ENCODE peak calls at places on chromosomes 4 and X, in seven cellular contexts. One of them, this sample, is unnamed.

GRCh38 chrX:53262918-53263394 is 18.4 kb downstream of the IQSEC2 start:
- DNase-seq in heart right ventricle: no peak
- DNase-seq in activated effector memory CD4-positive, alpha-beta T cell treated with Interleukin-2 at 50 U/mL for 16 hours: no peak
- DNase-seq in PC-3: peak
- DNase-seq in GM13977: no peak
- DNase-seq in hepatic stellate cell: peak
- DNase-seq in left ventricle myocardium superior: no peak
- DNase-seq in this sample: no peak

GRCh38 chr4:2796261-2797187 is 3.6 kb downstream of the SH3BP2 start:
- DNase-seq in heart right ventricle: no peak
- DNase-seq in activated effector memory CD4-positive, alpha-beta T cell treated with Interleukin-2 at 50 U/mL for 16 hours: no peak
- DNase-seq in PC-3: peak
- DNase-seq in GM13977: no peak
- DNase-seq in hepatic stellate cell: no peak
- DNase-seq in left ventricle myocardium superior: peak
- DNase-seq in this sample: peak

GRCh38 chr4:37157403-37158167 is 87.0 kb upstream of the NWD2 start:
- DNase-seq in heart right ventricle: no peak
- DNase-seq in activated effector memory CD4-positive, alpha-beta T cell treated with Interleukin-2 at 50 U/mL for 16 hours: no peak
- DNase-seq in PC-3: no peak
- DNase-seq in GM13977: no peak
- DNase-seq in hepatic stellate cell: no peak
- DNase-seq in left ventricle myocardium superior: no peak
- DNase-seq in this sample: no peak

GRCh38 chrX:147917700-147918694 is 6.3 kb downstream of the FMR1 start:
- DNase-seq in heart right ventricle: no peak
- DNase-seq in activated effector memory CD4-positive, alpha-beta T cell treated with Interleukin-2 at 50 U/mL for 16 hours: no peak
- DNase-seq in PC-3: no peak
- DNase-seq in GM13977: peak
- DNase-seq in hepatic stellate cell: no peak
- DNase-seq in left ventricle myocardium superior: no peak
- DNase-seq in this sample: no peak

GRCh38 chr4:13920111-13920875 is 292.8 kb upstream of the BOD1L1 start:
- DNase-seq in heart right ventricle: no peak
- DNase-seq in activated effector memory CD4-positive, alpha-beta T cell treated with Interleukin-2 at 50 U/mL for 16 hours: no peak
- DNase-seq in PC-3: peak
- DNase-seq in GM13977: no peak
- DNase-seq in hepatic stellate cell: no peak
- DNase-seq in left ventricle myocardium superior: no peak
- DNase-seq in this sample: no peak

GRCh38 chrX:31366076-31366475 is 294.2 kb upstream of the FTHL17 start:
- DNase-seq in heart right ventricle: no peak
- DNase-seq in activated effector memory CD4-positive, alpha-beta T cell treated with Interleukin-2 at 50 U/mL for 16 hours: no peak
- DNase-seq in PC-3: no peak
- DNase-seq in GM13977: no peak
- DNase-seq in hepatic stellate cell: no peak
- DNase-seq in left ventricle myocardium superior: no peak
- DNase-seq in this sample: no peak

GRCh38 chr4:165721815-165722214 is 151.2 kb upstream of the TLL1 start:
- DNase-seq in heart right ventricle: no peak
- DNase-seq in activated effector memory CD4-positive, alpha-beta T cell treated with Interleukin-2 at 50 U/mL for 16 hours: no peak
- DNase-seq in PC-3: no peak
- DNase-seq in GM13977: no peak
- DNase-seq in hepatic stellate cell: no peak
- DNase-seq in left ventricle myocardium superior: no peak
- DNase-seq in this sample: no peak

GRCh38 chr4:6768539-6768905 is 14.0 kb upstream of the KIAA0232 start:
- DNase-seq in heart right ventricle: no peak
- DNase-seq in activated effector memory CD4-positive, alpha-beta T cell treated with Interleukin-2 at 50 U/mL for 16 hours: no peak
- DNase-seq in PC-3: peak
- DNase-seq in GM13977: no peak
- DNase-seq in hepatic stellate cell: peak
- DNase-seq in left ventricle myocardium superior: no peak
- DNase-seq in this sample: no peak

GRCh38 chr4:115090483-115091075 is 22.8 kb downstream of the NDST4 start:
- DNase-seq in heart right ventricle: no peak
- DNase-seq in activated effector memory CD4-positive, alpha-beta T cell treated with Interleukin-2 at 50 U/mL for 16 hours: no peak
- DNase-seq in PC-3: peak
- DNase-seq in GM13977: peak
- DNase-seq in hepatic stellate cell: no peak
- DNase-seq in left ventricle myocardium superior: no peak
- DNase-seq in this sample: no peak

GRCh38 chr4:113153529-113154101 is 104.2 kb downstream of the ANK2 start:
- DNase-seq in heart right ventricle: no peak
- DNase-seq in activated effector memory CD4-positive, alpha-beta T cell treated with Interleukin-2 at 50 U/mL for 16 hours: no peak
- DNase-seq in PC-3: peak
- DNase-seq in GM13977: no peak
- DNase-seq in hepatic stellate cell: no peak
- DNase-seq in left ventricle myocardium superior: no peak
- DNase-seq in this sample: no peak

This sample was measured in CD8-positive, alpha-beta T cell.